ENCODE peak calls at places on chromosomes 6 and 20, in four cellular contexts. J, T, S and C are unnamed samples.

GRCh38 chr20:54475334-54476287 is at the start of gene DOK5:
- DNase-seq in S (no peak), J (no peak), T (no peak), C (no peak)

GRCh38 chr6:11702039-11702795 is 76.4 kb downstream of the ADTRP start:
- DNase-seq in T (peak; percentile 28), S (no peak), J (peak; percentile 23), C (no peak)

GRCh38 chr6:158569036-158569435 is 9.1 kb downstream of the TMEM181 start:
- DNase-seq in T (no peak), S (no peak), J (no peak), C (no peak)

GRCh38 chr6:37024665-37025337 is 19.3 kb downstream of the FGD2 start:
- DNase-seq in J (no peak), S (no peak), T (peak; percentile 49), C (no peak)

GRCh38 chr20:57108742-57109141 is 157.7 kb downstream of the BMP7 start:
- DNase-seq in T (no peak), S (no peak), J (no peak), C (no peak)

GRCh38 chr20:62666736-62667529 is 24.6 kb downstream of the SLCO4A1 start:
- DNase-seq in S (peak; percentile 100), J (no peak), T (no peak), C (no peak)

GRCh38 chr6:151370509-151371078 is 20.8 kb downstream of the ZBTB2 start:
- DNase-seq in T (no peak), J (no peak), S (no peak), C (no peak)

GRCh38 chr20:8156603-8157079 is 24.6 kb downstream of the PLCB1 start:
- DNase-seq in S (peak; percentile 90), J (no peak), T (peak; percentile 28), C (peak; percentile 23)

GRCh38 chr6:75402296-75402695 is 91.3 kb downstream of the FILIP1 start:
- DNase-seq in S (no peak), T (no peak), J (no peak), C (no peak)

GRCh38 chr6:3259491-3259958 is 778 bp downstream of the PSMG4 start:
- DNase-seq in T (peak; percentile 25), S (peak; percentile 36), J (peak; percentile 67), C (no peak)

DNA sequence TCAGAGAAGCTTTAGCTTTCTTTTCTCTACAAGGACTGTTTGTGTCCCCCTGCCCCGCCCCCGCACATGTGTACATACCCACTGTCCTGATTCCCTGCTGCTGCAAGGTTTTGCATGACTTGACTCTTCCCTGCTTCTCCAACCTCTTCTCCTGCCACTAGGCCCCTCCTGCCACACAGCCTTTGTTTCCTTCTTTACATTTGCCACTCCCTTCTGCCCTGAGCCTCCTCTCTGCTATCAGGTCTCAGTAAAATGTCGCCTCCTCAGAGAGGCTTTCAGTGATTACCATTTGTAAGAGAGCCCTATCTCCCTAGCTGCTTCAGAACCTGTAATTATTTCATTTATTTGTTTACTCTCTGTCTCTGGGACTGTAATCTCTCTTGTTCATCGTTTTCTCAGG is 56.4 kb upstream of the VSTM2L start:
- DNase-seq in T (no peak), J (peak; percentile 17), S (no peak), C (no peak)
- TF ChIP-seq ESRRA in T (no peak), J (no peak), S (no peak), C (no peak)

DNA sequence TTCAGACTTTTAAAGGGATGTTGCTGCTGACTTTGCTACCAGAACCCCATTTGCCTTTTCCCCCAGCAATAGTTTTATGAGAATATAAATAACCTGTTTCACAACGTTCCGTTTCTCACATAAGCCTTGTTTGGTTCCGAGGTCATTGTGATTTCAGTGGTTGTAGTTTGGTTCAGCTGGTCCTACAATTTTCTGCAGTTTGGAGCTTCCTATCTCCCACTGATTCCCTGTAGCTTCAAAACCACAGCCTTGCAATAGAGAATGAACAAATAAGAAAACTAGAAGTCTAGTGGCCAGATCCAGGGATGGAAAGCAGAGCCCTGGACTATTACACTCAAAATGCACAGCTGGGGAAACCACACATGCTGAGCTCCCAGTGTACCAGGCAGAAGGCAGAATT is 24.1 kb upstream of the SH3BGRL2 start:
- DNase-seq in S (peak; percentile 55), J (no peak), T (no peak), C (no peak)
- H3K27ac ChIP-seq in S (peak overlapping the region; percentile 43), J (no peak overlapping the region), T (no peak overlapping the region), C (no peak overlapping the region)

GRCh38 chr6:99030915-99031314 is 83.2 kb upstream of the FBXL4 start:
- DNase-seq in S (no peak), J (no peak), T (no peak), C (no peak)

GRCh38 chr6:99031957-99032356 is 84.2 kb upstream of the FBXL4 start:
- DNase-seq in S (no peak), T (no peak), J (no peak), C (no peak)

GRCh38 chr6:99022039-99022609 is 74.4 kb upstream of the FBXL4 start:
- DNase-seq in S (no peak), J (no peak), T (no peak), C (no peak)

GRCh38 chr6:99024089-99024488 is 76.3 kb upstream of the FBXL4 start:
- DNase-seq in J (no peak), T (no peak), S (no peak), C (no peak)

GRCh38 chr6:99026135-99026534 is 78.4 kb upstream of the FBXL4 start:
- DNase-seq in S (no peak), T (no peak), J (peak; percentile 11), C (no peak)
- TF ChIP-seq ESRRA in S (no peak), T (no peak), J (no peak), C (no peak)

GRCh38 chr6:113375950-113376846 is 480.9 kb upstream of the MARCKS start:
- DNase-seq in T (no peak), J (no peak), S (no peak), C (no peak)
- H3K27ac ChIP-seq in T (peak overlapping the region; percentile 70), J (no peak overlapping the region), S (no peak overlapping the region), C (no peak overlapping the region)

DNA sequence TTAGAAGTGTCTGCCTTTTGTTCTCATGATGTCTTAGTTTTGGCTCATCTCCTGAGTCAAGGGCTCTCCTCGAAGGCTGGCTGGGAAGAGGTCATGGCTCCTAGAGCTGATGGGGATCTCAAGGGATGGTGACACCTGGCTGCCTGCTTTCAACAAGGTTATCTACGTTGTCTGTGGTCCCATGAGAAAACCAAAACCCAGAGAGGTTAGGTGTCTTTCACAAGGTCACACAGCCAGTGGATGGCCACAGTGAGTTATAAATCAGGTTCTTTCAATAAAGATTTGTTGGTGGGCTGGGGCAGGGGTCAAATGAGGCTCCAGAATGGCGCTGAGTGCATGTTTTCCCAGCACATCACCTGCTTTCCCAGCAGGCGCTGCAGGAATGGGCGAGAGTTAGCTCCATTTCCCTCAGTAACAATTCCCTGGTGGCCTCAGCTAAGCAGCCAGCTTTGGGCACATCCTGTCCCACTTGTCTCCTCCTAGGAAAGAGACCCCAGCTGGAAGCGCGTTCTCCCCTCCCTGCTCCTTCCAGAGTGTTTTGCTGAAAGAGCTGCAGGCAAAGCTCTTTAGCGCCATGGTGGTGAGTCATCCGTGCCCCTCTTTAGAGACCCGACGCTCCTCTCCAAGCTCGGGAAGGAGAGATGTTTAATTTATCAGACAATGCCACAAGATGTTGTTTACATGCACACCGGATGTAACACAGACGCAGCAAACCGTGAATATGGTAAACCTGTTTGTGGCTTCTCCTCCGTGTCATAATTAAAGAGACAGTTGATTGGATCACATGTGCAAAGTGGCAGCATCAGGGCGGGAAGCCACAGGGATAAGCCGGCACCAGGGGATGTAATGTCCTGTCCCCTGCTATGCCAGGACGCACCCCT is 109.7 kb downstream of the LRFN2 start:
- DNase-seq in J (no peak), T (no peak), S (no peak), C (no peak)
- TF ChIP-seq ESRRA in J (no peak), T (no peak), S (no peak), C (no peak)

DNA sequence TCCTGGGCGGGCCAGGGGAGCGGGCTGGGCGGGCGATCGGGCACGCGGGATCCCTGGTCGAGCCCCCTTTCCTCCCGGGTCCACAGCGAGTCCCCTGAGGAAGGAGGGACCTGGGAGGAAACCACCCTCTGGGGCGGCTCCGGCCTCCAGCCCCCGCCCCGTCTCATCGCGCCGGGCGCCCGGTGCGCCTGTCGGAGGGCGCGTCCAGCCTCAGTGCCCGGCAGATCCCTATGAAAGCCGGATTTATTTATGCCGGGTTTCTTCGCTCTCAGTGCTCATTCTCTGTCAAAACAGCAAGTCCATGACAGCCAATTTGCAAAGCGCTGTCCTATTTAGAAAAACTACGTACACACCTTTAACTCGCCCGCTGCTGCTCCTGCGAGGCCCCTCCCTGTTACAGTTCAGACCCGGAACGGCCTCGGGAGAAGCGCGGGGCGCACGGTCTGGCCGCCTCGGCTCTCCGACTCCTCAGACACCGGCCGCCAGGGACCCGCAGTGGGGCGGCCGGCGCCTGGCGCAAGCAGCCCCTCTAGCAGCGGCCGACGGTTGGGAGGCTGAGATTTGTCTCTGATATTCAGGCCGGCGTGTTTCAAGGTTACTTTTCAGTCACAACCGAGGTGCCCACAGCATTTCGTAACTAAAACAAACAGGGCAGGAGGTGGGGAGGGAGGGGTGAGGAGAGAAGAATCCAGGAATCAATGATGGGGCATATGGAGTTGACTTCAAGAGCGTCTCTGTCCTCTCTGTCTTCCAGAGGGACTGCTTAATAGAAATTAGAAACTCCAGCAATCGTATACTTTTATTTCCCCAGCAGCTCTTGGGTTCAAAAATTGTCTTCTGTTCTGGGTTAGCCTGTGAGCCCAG is 782 bp upstream of the FOXA2 start:
- DNase-seq in S (peak; percentile 93), J (no peak), T (peak; percentile 95), C (no peak)
- H3K27ac ChIP-seq in S (peak overlapping the region; percentile 80), J (no peak overlapping the region), T (peak overlapping the region; percentile 96), C (no peak overlapping the region)

GRCh38 chr6:134521116-134521501 is 203.2 kb upstream of the SGK1 start:
- DNase-seq in J (no peak), S (no peak), T (no peak), C (no peak)

GRCh38 chr6:134517145-134517658 is 199.3 kb upstream of the SGK1 start:
- DNase-seq in J (peak; percentile 24), S (peak; percentile 69), T (peak; percentile 69), C (no peak)

GRCh38 chr6:134517863-134518262 is 200.0 kb upstream of the SGK1 start:
- DNase-seq in T (no peak), S (no peak), J (no peak), C (no peak)

GRCh38 chr6:134520181-134521115 is 202.5 kb upstream of the SGK1 start:
- DNase-seq in S (no peak), T (no peak), J (peak; percentile 23), C (no peak)

DNA sequence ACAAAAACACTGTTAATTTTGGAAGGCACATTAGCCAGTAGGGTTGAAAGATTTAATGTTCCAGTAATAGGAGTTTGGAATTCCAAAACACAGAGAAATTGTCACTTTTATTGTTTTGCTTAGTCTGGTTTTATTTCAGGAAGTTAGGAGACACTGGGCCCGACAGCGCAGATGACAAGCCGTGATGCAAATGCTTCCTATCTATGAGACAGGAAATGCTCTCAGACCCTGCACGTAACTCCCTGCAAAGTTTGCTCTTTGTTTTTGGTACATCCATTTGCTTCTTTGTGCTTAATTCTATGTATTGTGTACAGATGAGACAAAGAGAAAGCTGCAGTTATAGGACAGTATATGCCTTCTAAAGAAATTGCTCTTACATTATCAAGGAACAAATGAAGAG is 201.5 kb upstream of the SGK1 start:
- DNase-seq in J (peak; percentile 58), T (no peak), S (no peak), C (peak; percentile 4)
- TF ChIP-seq ESRRA in J (no peak), T (no peak), S (no peak), C (no peak)